ENCODE peak calls at places on chromosomes 13 and 19, in eight cellular contexts. O is tibial nerve; M is CD8-positive, alpha-beta memory T cell; H is ureter; N is naive thymus-derived CD8-positive, alpha-beta T cell; L is KG1; Z is activated CD8-positive, alpha-beta memory T cell treated with anti-CD3 and anti-CD28 coated beads for 1 hour; P is NCI-H1092. I is an unnamed sample.

GRCh38 chr19:54030895-54031586 is 32.7 kb downstream of the VSTM1 start:
- DNase-seq in O (no peak), M (no peak), H (no peak), N (no peak), L (peak), Z (no peak), P (no peak), I (peak)

GRCh38 chr13:24172071-24172470 is 11.6 kb downstream of the SPATA13 start:
- DNase-seq in O (no peak), M (no peak), H (no peak), N (no peak), L (no peak), Z (no peak), P (no peak), I (no peak)

GRCh38 chr13:47175172-47175806 is 278.4 kb upstream of the HTR2A start:
- DNase-seq in O (no peak), M (no peak), H (no peak), N (no peak), L (no peak), Z (no peak), P (no peak), I (peak)

GRCh38 chr13:47094734-47095434 is 198.0 kb upstream of the HTR2A start:
- DNase-seq in O (no peak), M (no peak), H (no peak), N (no peak), L (no peak), Z (no peak), P (no peak), I (no peak)

GRCh38 chr19:53906211-53907192 is 2.6 kb upstream of the CACNG7 start:
- DNase-seq in O (no peak), M (peak), H (no peak), N (peak), L (no peak), Z (peak), P (no peak), I (peak)

GRCh38 chr19:23378948-23379347 is 16.3 kb downstream of the ZNF91 start:
- DNase-seq in O (no peak), M (peak), H (no peak), N (no peak), L (no peak), Z (no peak), P (no peak), I (no peak)

GRCh38 chr13:78631077-78631476 is 27.7 kb upstream of the POU4F1 start:
- DNase-seq in O (no peak), M (no peak), H (no peak), N (no peak), L (no peak), Z (no peak), P (no peak), I (no peak)

GRCh38 chr19:31037311-31037710 is 311.9 kb downstream of the TSHZ3 start:
- DNase-seq in O (no peak), M (no peak), H (no peak), N (no peak), L (no peak), Z (no peak), P (no peak), I (no peak)

GRCh38 chr19:1592023-1592754 is 476 bp downstream of the MBD3 start:
- DNase-seq in O (peak), M (peak), H (peak), N (peak), L (peak), Z (peak), P (peak), I (peak)

GRCh38 chr19:40392894-40393517 is 3.0 kb upstream of the HIPK4 start:
- DNase-seq in O (no peak), M (no peak), H (peak), N (no peak), L (no peak), Z (no peak), P (no peak), I (peak)

GRCh38 chr19:23980805-23981204 is 66.1 kb downstream of the ZNF726 start:
- DNase-seq in O (no peak), M (no peak), H (no peak), N (no peak), L (no peak), Z (no peak), P (no peak), I (no peak)